ENCODE peak calls at places on chromosomes 11 and 22, in seven cellular contexts. N is stimulated activated naive CD4-positive, alpha-beta T cell; I is NCI-H226; E is COR-L47; P is uterus; Z is astrocyte of the spinal cord; M is effector memory CD8-positive, alpha-beta T cell. S is an unnamed sample.

GRCh38 chr22:49776053-49776511 is 51.6 kb downstream of the BRD1 start:
- DNase-seq in N (no peak), I (no peak), E (no peak), P (no peak), Z (no peak), M (no peak), S (no peak)

GRCh38 chr11:128492461-128492860 is 94.9 kb downstream of the ETS1 start:
- DNase-seq in N (no peak), I (peak; percentile 56), E (peak; percentile 36), P (no peak), Z (no peak), M (no peak), S (no peak)

GRCh38 chr11:63274776-63275175 is 31.4 kb upstream of the SLC22A25 start:
- DNase-seq in N (no peak), I (no peak), E (no peak), P (no peak), Z (no peak), M (no peak), S (no peak)

GRCh38 chr22:27993774-27994350 is 74.8 kb upstream of the PITPNB start:
- DNase-seq in N (no peak), I (no peak), E (no peak), P (no peak), Z (no peak), M (no peak), S (no peak)

GRCh38 chr22:38085501-38085900 is 1.5 kb upstream of the SLC16A8 start:
- DNase-seq in N (no peak), I (no peak), E (no peak), P (no peak), Z (no peak), M (no peak), S (no peak)

GRCh38 chr22:20579273-20580120 is 72.1 kb downstream of the MED15 start:
- DNase-seq in N (no peak), I (no peak), E (peak; percentile 57), P (no peak), Z (no peak), M (no peak), S (no peak)

GRCh38 chr11:12717851-12718291 is 43.6 kb downstream of the TEAD1 start:
- DNase-seq in N (peak; percentile 67), I (no peak), E (no peak), P (no peak), Z (no peak), M (peak; percentile 30), S (no peak)

GRCh38 chr11:131771471-131771870 is 401.1 kb downstream of the NTM start:
- DNase-seq in N (no peak), I (no peak), E (no peak), P (no peak), Z (peak; percentile 18), M (no peak), S (no peak)

GRCh38 chr11:122776546-122776945 is 61.8 kb upstream of the CRTAM start:
- DNase-seq in N (no peak), I (no peak), E (no peak), P (no peak), Z (no peak), M (no peak), S (no peak)

GRCh38 chr11:27234043-27234668 is 128.9 kb downstream of the CCDC34 start:
- DNase-seq in N (no peak), I (peak; percentile 97), E (no peak), P (peak; percentile 69), Z (peak; percentile 97), M (no peak), S (no peak)

GRCh38 chr11:108525161-108525560 is 27.0 kb upstream of the POGLUT3 start:
- DNase-seq in N (no peak), I (no peak), E (no peak), P (no peak), Z (no peak), M (no peak), S (no peak)

GRCh38 chr11:47979378-47980092 is 824 bp upstream of the PTPRJ start:
- DNase-seq in N (no peak), I (no peak), E (no peak), P (no peak), Z (no peak), M (no peak), S (no peak)

GRCh38 chr11:61912991-61913698 is 4.2 kb downstream of the RAB3IL1 start:
- DNase-seq in N (no peak), I (no peak), E (no peak), P (peak; percentile 18), Z (no peak), M (no peak), S (no peak)

GRCh38 chr11:63564785-63565350 is 1.7 kb upstream of the PLAAT2 start:
- DNase-seq in N (no peak), I (peak; percentile 61), E (no peak), P (no peak), Z (no peak), M (no peak), S (no peak)

GRCh38 chr22:27686534-27686933 is 115.0 kb downstream of the MN1 start:
- DNase-seq in N (no peak), I (no peak), E (no peak), P (peak; percentile 48), Z (peak; percentile 75), M (no peak), S (no peak)

GRCh38 chr22:18076060-18076497 is 1.7 kb upstream of the PEX26 start:
- DNase-seq in N (peak; percentile 46), I (peak; percentile 45), E (peak; percentile 81), P (peak; percentile 74), Z (peak; percentile 90), M (peak; percentile 53), S (no peak)

GRCh38 chr11:61554172-61554988 is 26.5 kb downstream of the SYT7 start:
- DNase-seq in N (no peak), I (no peak), E (no peak), P (no peak), Z (no peak), M (no peak), S (no peak)

GRCh38 chr11:119404872-119405271 is 18.1 kb downstream of the THY1 start:
- DNase-seq in N (no peak), I (no peak), E (no peak), P (no peak), Z (no peak), M (no peak), S (no peak)

GRCh38 chr11:62605902-62606301 is 4.2 kb upstream of the MTA2 start:
- DNase-seq in N (no peak), I (no peak), E (no peak), P (no peak), Z (no peak), M (no peak), S (no peak)

GRCh38 chr11:131978351-131978750 is 607.9 kb downstream of the NTM start:
- DNase-seq in N (no peak), I (no peak), E (no peak), P (no peak), Z (peak; percentile 15), M (no peak), S (no peak)

GRCh38 chr22:22168190-22168940 is 76.2 kb upstream of the VPREB1 start:
- DNase-seq in N (peak; percentile 5), I (no peak), E (peak; percentile 68), P (no peak), Z (peak; percentile 44), M (no peak), S (no peak)

S was measured in effector CD8-positive, alpha-beta T cell.